ENCODE peak calls at places on chromosome 9, in five cellular contexts. Z, O, W, F and Q are unnamed samples. For H3K4me1, the result is how much of the 10 kb centered on the place peaks cover.

GRCh38 chr9:126283799-126284465 is 42.7 kb upstream of the MVB12B start:
- DNase-seq in Z (no peak), O (no peak), W (no peak), F (no peak), Q (no peak)

GRCh38 chr9:36315283-36315682 is 57.0 kb upstream of the GNE start:
- DNase-seq in Z (no peak), O (no peak), W (no peak), F (no peak), Q (peak)

GRCh38 chr9:36962721-36963120 is 71.3 kb downstream of the PAX5 start:
- DNase-seq in Z (no peak), O (no peak), W (peak), F (no peak), Q (no peak)

GRCh38 chr9:109419531-109419930 is 78.6 kb downstream of the PTPN3 start:
- DNase-seq in Z (no peak), O (no peak), W (no peak), F (no peak), Q (no peak)

GRCh38 chr9:106613250-106613737 is 249.7 kb upstream of the ZNF462 start:
- DNase-seq in Z (no peak), O (no peak), W (no peak), F (no peak), Q (no peak)

GRCh38 chr9:87405677-87406544 is 91.8 kb upstream of the DAPK1 start:
- DNase-seq in Z (no peak), O (no peak), W (no peak), F (no peak), Q (no peak)

GRCh38 chr9:38682713-38683112 is 37.2 kb downstream of the FAM240B start:
- DNase-seq in Z (no peak), O (no peak), W (no peak), F (peak), Q (peak)

GRCh38 chr9:12554636-12555035 is 138.5 kb upstream of the TYRP1 start:
- DNase-seq in Z (no peak), O (no peak), W (peak), F (peak), Q (peak)

GRCh38 chr9:130714586-130715110 is 21.1 kb downstream of the EXOSC2 start:
- DNase-seq in Z (no peak), O (no peak), W (no peak), F (peak), Q (peak)

GRCh38 chr9:95003694-95004451 is 277.4 kb downstream of the AOPEP start:
- DNase-seq in Z (no peak), O (no peak), W (peak), F (peak), Q (peak)
- H2BK15ac ChIP-seq in Z (peak), O (no peak), W (no peak), F (peak), Q (peak)

DNA sequence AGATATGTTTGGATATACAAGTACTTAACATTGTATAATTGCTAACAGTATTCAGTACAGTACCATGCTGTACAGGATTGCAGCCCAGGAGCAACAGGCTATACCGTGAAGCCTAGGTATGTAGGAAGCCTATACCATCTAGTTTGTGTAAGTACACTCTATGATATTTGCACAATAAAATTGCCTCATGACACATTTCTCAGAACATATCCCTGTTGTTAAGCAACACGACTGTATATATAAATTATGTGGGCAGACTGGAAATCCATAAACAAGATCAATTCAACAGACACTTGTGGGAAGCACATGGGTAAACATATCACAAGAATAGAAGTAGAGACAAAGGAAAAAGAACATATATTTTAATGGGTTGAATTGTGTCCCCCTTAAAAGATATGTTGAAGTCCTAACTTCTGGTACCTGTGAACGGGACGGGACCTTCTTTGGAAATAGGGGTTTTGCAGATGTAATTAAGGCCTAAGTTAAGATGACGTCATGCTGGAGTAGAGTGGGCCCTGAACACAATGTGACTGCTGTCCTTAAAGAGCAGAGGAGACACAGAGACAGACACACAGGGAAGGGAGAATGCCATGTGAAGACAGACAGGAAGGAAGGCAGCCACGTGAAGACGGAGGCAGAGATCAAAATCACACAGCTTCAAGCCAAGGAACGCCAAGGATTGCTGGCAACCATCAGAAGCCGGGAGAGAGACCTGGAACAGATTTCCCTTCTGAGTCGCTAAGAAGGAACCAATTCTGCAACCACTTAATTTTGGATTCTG is 76.3 kb downstream of the SCAI start:
- DNase-seq in Z (no peak), O (no peak), W (no peak), F (peak), Q (peak)
- H2AFZ ChIP-seq in Z (no peak), O (no peak), W (no peak), F (peak), Q (no peak)

GRCh38 chr9:127497656-127498290 is 46.5 kb downstream of the LRSAM1 start:
- DNase-seq in Z (no peak), O (no peak), W (no peak), F (no peak), Q (no peak)
- H3K4me1 ChIP-seq in Z (under half), O (under half), W (under half), F (under half), Q (under half)

GRCh38 chr9:112366591-112366990 is 13.3 kb upstream of the HSDL2 start:
- DNase-seq in Z (no peak), O (peak), W (peak), F (no peak), Q (no peak)

GRCh38 chr9:112369817-112370216 is 10.1 kb upstream of the HSDL2 start:
- DNase-seq in Z (no peak), O (no peak), W (no peak), F (no peak), Q (no peak)

GRCh38 chr9:112375361-112375760 is 4.5 kb upstream of the HSDL2 start:
- DNase-seq in Z (no peak), O (no peak), W (no peak), F (no peak), Q (no peak)

GRCh38 chr9:112367465-112367864 is 12.4 kb upstream of the HSDL2 start:
- DNase-seq in Z (no peak), O (no peak), W (no peak), F (no peak), Q (no peak)

DNA sequence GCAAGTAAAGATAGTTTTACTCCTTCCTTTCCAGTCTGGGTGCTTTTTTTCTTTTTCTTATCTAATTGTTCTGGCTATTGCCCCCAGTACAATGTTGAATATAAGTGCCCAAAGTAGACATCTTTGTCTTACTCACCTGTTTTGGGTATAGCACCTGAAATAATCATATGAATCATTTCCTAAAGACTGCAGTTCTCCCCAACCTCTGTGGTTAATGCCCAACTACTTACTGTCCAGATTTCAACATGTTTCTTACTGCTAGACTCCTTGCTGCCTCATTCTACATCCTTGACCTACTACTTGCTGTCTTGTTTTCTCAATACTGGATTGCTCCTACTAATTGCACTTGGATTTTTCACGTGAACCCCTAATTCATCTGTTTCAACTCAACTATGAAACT is 8.8 kb upstream of the HSDL2 start:
- DNase-seq in Z (no peak), O (no peak), W (no peak), F (no peak), Q (no peak)
- H2BK15ac ChIP-seq in Z (no peak), O (no peak), W (no peak), F (no peak), Q (no peak)

GRCh38 chr9:124469011-124469832 is 19.0 kb downstream of the ADGRD2 start:
- DNase-seq in Z (no peak), O (no peak), W (no peak), F (no peak), Q (no peak)
- H2AFZ ChIP-seq in Z (no peak), O (no peak), W (no peak), F (no peak), Q (no peak)

GRCh38 chr9:105093685-105094084 is 150.8 kb upstream of the SLC44A1 start:
- DNase-seq in Z (no peak), O (no peak), W (no peak), F (no peak), Q (no peak)
- H3K4me1 ChIP-seq in Z (under half), O (under half), W (under half), F (under half), Q (under half)

DNA sequence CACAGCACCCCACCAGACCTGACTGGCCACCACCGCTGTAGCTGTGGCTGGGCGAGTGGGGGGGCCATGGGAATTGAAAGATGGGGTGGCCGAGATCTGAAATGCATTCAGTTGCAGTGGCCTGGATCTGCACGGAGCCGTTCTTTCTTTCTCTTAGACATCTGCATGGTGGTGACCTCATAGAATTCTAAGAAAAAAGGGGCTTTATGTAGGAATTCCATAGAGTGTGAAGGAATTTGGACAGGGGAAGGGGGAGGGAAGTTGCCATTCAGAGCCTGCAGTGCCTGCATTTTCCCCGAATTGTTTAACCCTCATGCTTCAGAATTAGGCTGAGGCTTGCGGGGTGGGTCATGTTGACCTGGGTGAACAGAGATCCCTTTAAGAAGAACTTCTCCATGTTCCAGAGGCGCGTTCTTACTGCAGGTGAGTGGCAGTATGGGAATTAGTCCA is 4.9 kb downstream of the NEK6 start:
- DNase-seq in Z (peak), O (peak), W (no peak), F (peak), Q (peak)
- H2BK15ac ChIP-seq in Z (no peak), O (no peak), W (no peak), F (peak), Q (no peak)

GRCh38 chr9:8781447-8781846 is 981.9 kb upstream of the DMAC1 start:
- DNase-seq in Z (no peak), O (no peak), W (no peak), F (no peak), Q (no peak)

GRCh38 chr9:8782237-8782636 is 982.7 kb upstream of the DMAC1 start:
- DNase-seq in Z (no peak), O (no peak), W (no peak), F (no peak), Q (no peak)

GRCh38 chr9:8780386-8780785 is 980.8 kb upstream of the DMAC1 start:
- DNase-seq in Z (no peak), O (no peak), W (no peak), F (no peak), Q (no peak)

GRCh38 chr9:8783999-8784398 is 984.4 kb upstream of the DMAC1 start:
- DNase-seq in Z (no peak), O (no peak), W (no peak), F (no peak), Q (no peak)

DNA sequence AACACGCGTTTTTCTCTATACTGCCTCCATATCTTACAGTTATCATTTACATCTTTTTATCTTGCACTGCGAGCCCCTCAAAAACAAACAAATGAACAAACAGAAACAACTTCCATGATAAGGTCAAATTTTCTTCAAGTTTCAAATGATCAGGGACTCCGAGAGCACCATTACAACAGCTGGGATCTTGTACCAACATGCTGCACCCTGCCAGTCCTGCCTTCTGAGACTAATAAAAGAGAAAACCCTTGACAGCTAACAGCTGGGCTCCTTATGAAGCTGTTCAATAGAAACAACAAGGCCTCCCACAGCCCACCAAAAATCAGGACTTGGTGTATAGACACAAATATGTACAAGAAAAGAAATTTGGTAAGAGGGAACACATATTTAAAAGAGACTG is 985.2 kb upstream of the DMAC1 start:
- DNase-seq in Z (no peak), O (no peak), W (no peak), F (no peak), Q (no peak)
- H2AFZ ChIP-seq in Z (no peak), O (no peak), W (no peak), F (no peak), Q (no peak)

DNA sequence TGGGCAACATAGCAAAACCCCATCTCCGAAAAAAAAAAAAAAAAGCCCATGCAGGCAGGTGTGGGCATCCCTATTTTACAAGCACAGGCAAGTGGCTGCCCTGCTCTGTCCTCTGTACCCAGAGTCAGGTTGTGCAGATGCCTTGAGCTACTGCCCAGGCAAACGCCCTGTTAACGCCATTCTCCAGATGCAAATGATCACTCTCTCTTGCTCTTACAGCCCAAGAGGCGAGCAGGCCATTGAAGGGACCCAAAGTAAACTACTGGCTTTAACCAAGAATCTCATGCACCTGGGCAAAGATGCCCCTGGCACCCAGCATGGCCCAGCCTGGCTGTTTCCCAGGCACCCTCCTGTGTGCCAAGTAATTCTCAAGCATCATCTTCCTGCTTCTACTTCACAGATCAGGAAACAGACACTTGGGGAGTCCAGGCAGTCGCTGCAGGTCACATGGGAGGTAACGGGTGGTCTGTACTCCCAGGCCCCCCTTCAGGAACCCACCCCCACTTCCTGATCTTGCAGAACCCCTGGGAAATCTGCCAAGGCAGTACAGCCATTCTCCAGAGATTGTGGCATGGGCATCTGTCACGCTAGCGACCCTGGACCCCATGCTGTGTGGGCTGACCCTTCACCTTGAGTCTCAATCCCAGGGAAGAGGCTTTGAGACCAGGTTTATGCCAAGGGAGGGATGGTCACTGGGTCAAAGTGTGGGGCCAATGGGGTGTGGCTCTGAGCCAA is 14.2 kb downstream of the EEIG1 start:
- DNase-seq in Z (no peak), O (no peak), W (no peak), F (no peak), Q (no peak)
- H3K4me1 ChIP-seq in Z (under half), O (under half), W (under half), F (half or more), Q (half or more)